ENCODE peak calls at places on chromosomes 16 and 17, in nine cellular contexts. Z, G, H, A, Y, V, O, Q and B are unnamed samples.

GRCh38 chr17:78368854-78369495 is 9.1 kb upstream of the SOCS3 start:
- DNase-seq in O (no peak), Z (no peak), G (no peak), V (no peak), H (no peak), A (no peak), Q (no peak), Y (no peak), B (no peak)

GRCh38 chr17:2796164-2797140 is at the start of gene RAP1GAP2:
- DNase-seq in G (no peak), Q (no peak), Y (peak; percentile 41), H (no peak), A (peak; percentile 87), V (no peak), Z (no peak), O (peak; percentile 50), B (peak; percentile 18)

GRCh38 chr17:22470411-22471175 is 778.3 kb downstream of the KCNJ18 start:
- DNase-seq in G (no peak), V (no peak), Q (no peak), H (no peak), Y (no peak), Z (peak; percentile 67), A (no peak), O (no peak), B (no peak)

GRCh38 chr16:64098451-64098850 is 1023.4 kb downstream of the CDH11 start:
- DNase-seq in V (no peak), O (no peak), H (no peak), G (no peak), A (no peak), Z (no peak), Y (no peak), Q (no peak), B (no peak)

GRCh38 chr17:76447931-76448652 is 4.9 kb downstream of the UBE2O start:
- DNase-seq in Z (no peak), G (no peak), Q (no peak), H (no peak), O (no peak), Y (no peak), A (no peak), V (no peak), B (no peak)

GRCh38 chr16:69095179-69095578 is 10.3 kb upstream of the HAS3 start:
- DNase-seq in Z (no peak), V (no peak), Y (no peak), O (no peak), H (no peak), A (no peak), G (no peak), Q (no peak), B (no peak)

GRCh38 chr17:4658478-4659305 is 17.2 kb upstream of the ALOX15 start:
- DNase-seq in Z (no peak), H (peak; percentile 50), O (peak; percentile 80), V (no peak), A (no peak), G (peak; percentile 51), Y (no peak), Q (no peak), B (no peak)

GRCh38 chr17:65177901-65178300 is 40.7 kb downstream of the RGS9 start:
- DNase-seq in G (peak; percentile 59), Z (no peak), A (no peak), V (no peak), Y (no peak), H (no peak), Q (no peak), O (no peak), B (no peak)

GRCh38 chr16:89598199-89598598 is 15.2 kb upstream of the DPEP1 start:
- DNase-seq in Y (no peak), H (peak; percentile 25), O (no peak), Q (no peak), A (no peak), Z (no peak), V (no peak), G (no peak), B (no peak)

GRCh38 chr17:56678249-56679144 is 85.0 kb downstream of the NOG start:
- DNase-seq in Z (no peak), Q (no peak), V (no peak), H (no peak), A (no peak), G (no peak), Y (no peak), O (no peak), B (no peak)

GRCh38 chr17:63116967-63117366 is 150.9 kb downstream of the TANC2 start:
- DNase-seq in V (no peak), Z (no peak), A (no peak), Q (no peak), G (no peak), O (peak; percentile 10), Y (no peak), H (no peak), B (no peak)

GRCh38 chr16:10519929-10520868 is 60.2 kb downstream of the EMP2 start:
- DNase-seq in V (no peak), A (no peak), G (no peak), Y (no peak), Q (no peak), H (no peak), O (no peak), Z (no peak), B (no peak)

GRCh38 chr17:16617481-16618060 is 36.1 kb downstream of the ZNF624 start:
- DNase-seq in Q (no peak), O (no peak), Z (no peak), V (no peak), A (no peak), G (no peak), Y (peak; percentile 65), H (no peak), B (no peak)

GRCh38 chr17:42286411-42287295 is 1.6 kb upstream of the STAT5A start:
- DNase-seq in A (peak; percentile 53), G (no peak), Y (peak; percentile 58), O (peak; percentile 32), Q (peak; percentile 11), H (peak; percentile 53), V (peak; percentile 51), Z (peak; percentile 70), B (peak; percentile 50)

GRCh38 chr17:42285346-42286050 is 2.8 kb upstream of the STAT5A start:
- DNase-seq in G (no peak), Y (no peak), Q (peak; percentile 2), V (peak; percentile 14), H (no peak), Z (peak; percentile 61), A (peak; percentile 32), O (no peak), B (no peak)

GRCh38 chr17:42288985-42289862 is 926 bp downstream of the STAT5A start:
- DNase-seq in G (no peak), H (peak; percentile 63), Q (peak; percentile 46), A (peak; percentile 77), Z (no peak), V (peak; percentile 70), O (peak; percentile 83), Y (peak; percentile 52), B (peak; percentile 15)

GRCh38 chr17:42288078-42288984 is at the start of gene STAT5A:
- DNase-seq in V (peak; percentile 92), Y (peak; percentile 91), Z (no peak), Q (peak; percentile 86), G (peak; percentile 88), A (peak; percentile 95), O (peak; percentile 68), H (peak; percentile 85), B (peak; percentile 83)

DNA sequence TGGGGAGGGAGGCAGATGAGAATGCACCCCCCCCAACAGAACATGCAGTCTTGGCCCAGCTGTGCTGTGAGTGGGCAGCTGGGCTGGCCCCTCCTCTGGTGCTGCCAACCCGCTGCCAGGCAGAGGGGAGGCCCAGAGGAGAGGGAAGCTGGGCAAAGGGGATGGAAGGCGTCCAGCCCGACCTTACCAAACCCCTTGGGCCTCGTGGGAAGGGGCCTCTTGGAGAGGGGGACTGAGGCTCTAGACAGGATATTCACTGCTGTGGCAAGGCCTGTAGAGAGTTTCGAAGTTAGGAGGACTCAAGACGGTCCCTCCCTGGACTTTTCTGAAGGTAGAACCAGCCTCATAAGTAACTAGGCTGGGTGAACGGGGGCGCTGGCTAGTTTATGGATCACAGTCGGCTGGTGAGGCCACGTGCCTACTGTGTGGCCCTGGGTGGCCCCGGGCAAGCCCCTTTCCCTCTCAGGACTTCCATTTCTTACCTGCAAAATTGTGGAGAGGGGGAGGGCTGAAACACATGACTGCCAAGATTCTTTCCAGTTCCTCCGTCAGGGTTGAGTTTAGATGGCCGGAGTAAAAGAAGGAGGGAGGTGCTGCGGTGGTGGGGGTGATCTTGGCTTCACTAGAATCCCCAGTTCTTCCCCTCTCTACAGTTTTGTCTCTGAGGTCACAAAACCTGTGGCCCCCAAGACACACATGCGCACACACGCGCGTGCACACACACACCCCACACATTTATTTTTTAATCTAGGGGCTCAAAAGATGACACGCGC is 807 bp upstream of the STAT5A start:
- DNase-seq in O (peak; percentile 33), G (peak; percentile 55), Z (peak; percentile 93), Y (peak; percentile 57), A (peak; percentile 76), Q (peak; percentile 15), V (peak; percentile 72), H (peak; percentile 60), B (peak; percentile 54)
- TF ChIP-seq POLR2A in O (no peak), G (no peak), Z (no peak), Y (no peak), A (no peak), Q (no peak), V (no peak), H (peak; percentile 96), B (peak; percentile 24)

DNA sequence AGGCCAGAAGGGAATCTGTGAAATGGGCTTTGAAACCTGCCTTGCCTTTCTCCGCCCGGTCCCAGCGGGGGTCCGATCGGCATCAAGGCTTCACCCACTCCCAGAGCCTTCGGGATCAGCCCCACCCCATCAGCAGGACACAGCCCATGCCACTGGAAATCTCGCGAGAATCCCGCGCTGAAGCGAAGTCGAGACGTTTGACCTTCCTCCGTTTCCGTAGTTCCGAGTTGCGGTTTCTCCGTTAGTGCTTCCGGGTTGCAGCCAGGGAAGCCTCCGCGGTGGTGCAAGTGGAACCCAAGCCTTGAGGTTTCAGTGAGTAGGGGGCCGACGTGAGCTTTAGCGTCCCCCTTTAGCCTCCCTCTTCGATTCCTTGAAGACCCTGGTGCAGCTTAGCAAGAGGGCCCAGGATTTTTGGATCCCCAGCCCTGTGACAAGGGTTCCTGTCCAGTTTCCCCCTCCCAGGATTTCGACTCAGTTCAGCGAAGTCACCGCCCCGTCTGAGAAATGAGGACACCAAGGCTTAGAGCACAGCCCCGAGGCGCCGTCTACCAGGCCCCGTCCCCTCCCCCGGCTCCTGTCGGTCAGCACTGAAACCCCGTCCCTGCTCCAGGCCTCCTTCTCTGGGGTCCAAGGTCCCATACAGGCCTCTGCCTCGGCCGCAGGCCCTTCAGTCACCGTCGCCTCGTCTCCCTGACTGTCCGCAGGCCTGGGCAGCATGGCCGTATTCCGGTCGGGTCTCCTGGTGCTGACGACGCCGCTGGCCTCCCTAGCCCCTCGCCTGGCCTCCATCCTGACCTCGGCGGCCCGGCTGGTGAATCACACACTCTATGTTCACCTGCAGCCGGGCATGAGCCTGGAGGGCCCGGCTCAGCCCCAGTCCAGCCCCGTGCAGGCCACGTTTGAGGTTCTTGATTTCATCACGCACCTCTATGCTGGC is at the start of gene COASY:
- DNase-seq in Q (peak; percentile 96), G (peak; percentile 97), V (peak; percentile 96), H (peak; percentile 97), Z (no peak), A (peak; percentile 98), Y (peak; percentile 97), O (peak; percentile 92), B (peak; percentile 97)
- TF ChIP-seq POLR2A in Q (peak; percentile 81), G (peak; percentile 83), V (peak; percentile 55), H (peak; percentile 84), Z (no peak), A (peak; percentile 61), Y (no peak), O (peak; percentile 85), B (peak; percentile 43)

GRCh38 chr17:28950752-28951427 is 428 bp downstream of the PHF12 start:
- DNase-seq in G (no peak), O (no peak), Q (no peak), Y (no peak), A (no peak), H (no peak), V (no peak), Z (no peak), B (no peak)
- TF ChIP-seq POLR2A in G (no peak), O (no peak), Q (no peak), Y (no peak), A (no peak), H (no peak), V (no peak), Z (no peak), B (no peak)

GRCh38 chr17:8383143-8383974 is at the start of gene RPL26:
- DNase-seq in Q (peak; percentile 98), O (peak; percentile 83), V (peak; percentile 95), A (peak; percentile 99), G (peak; percentile 98), Y (peak; percentile 99), Z (no peak), H (peak; percentile 98), B (peak; percentile 96)
- TF ChIP-seq POLR2A in Q (peak; percentile 94), O (no peak), V (peak; percentile 77), A (peak; percentile 76), G (peak; percentile 97), Y (no peak), Z (no peak), H (peak; percentile 91), B (peak; percentile 64)